ENCODE peak calls at places on chromosomes 12 and 14, in five cellular contexts. J is heart left ventricle, D is right atrium auricular region, B is cardiac muscle cell, U is psoas muscle. P is an unnamed sample.

GRCh38 chr12:124872068-124872719 is 8.5 kb upstream of the SCARB1 start:
- DNase-seq in J (no peak), D (no peak), B (no peak), U (no peak), P (no peak)

GRCh38 chr12:125159687-125160086 is 94.5 kb downstream of the AACS start:
- DNase-seq in J (no peak), D (no peak), B (no peak), U (no peak), P (no peak)

GRCh38 chr12:953776-954175 is 4.3 kb upstream of the RAD52 start:
- DNase-seq in J (no peak), D (no peak), B (peak; percentile 62), U (no peak), P (no peak)

GRCh38 chr14:54806616-54807015 is 96.0 kb downstream of the GCH1 start:
- DNase-seq in J (no peak), D (no peak), B (no peak), U (no peak), P (no peak)

GRCh38 chr14:90678846-90679362 is 137.3 kb downstream of the TTC7B start:
- DNase-seq in J (no peak), D (no peak), B (no peak), U (no peak), P (no peak)

GRCh38 chr12:120249875-120250795 is 15.4 kb downstream of the PXN start:
- DNase-seq in J (peak; percentile 91), D (peak; percentile 94), B (no peak), U (peak; percentile 92), P (no peak)

GRCh38 chr14:67650694-67651093 is 23.7 kb downstream of the VTI1B start:
- DNase-seq in J (no peak), D (no peak), B (peak; percentile 76), U (no peak), P (no peak)

GRCh38 chr12:39905152-39905551 is 200.7 kb downstream of the SLC2A13 start:
- DNase-seq in J (peak; percentile 43), D (peak; percentile 64), B (peak; percentile 60), U (peak; percentile 67), P (no peak)

GRCh38 chr12:47155457-47156166 is 75.9 kb upstream of the AMIGO2 start:
- DNase-seq in J (no peak), D (no peak), B (peak; percentile 73), U (no peak), P (no peak)

GRCh38 chr14:66530526-66530925 is 22.6 kb downstream of the GPHN start:
- DNase-seq in J (no peak), D (no peak), B (no peak), U (no peak), P (no peak)

GRCh38 chr14:35385042-35385839 is 19.3 kb downstream of the NFKBIA start:
- DNase-seq in J (peak; percentile 91), D (peak; percentile 88), B (peak; percentile 91), U (peak; percentile 96), P (peak; percentile 96)

GRCh38 chr12:105359840-105360239 is 29.3 kb downstream of the C12orf75 start:
- DNase-seq in J (no peak), D (no peak), B (no peak), U (no peak), P (no peak)

GRCh38 chr12:1852076-1852475 is 31.7 kb downstream of the LRTM2 start:
- DNase-seq in J (no peak), D (no peak), B (no peak), U (no peak), P (no peak)

GRCh38 chr14:35347323-35348043 is 55.3 kb downstream of the PSMA6 start:
- DNase-seq in J (no peak), D (no peak), B (no peak), U (peak; percentile 45), P (no peak)

GRCh38 chr12:105674871-105675699 is 344.6 kb downstream of the C12orf75 start:
- DNase-seq in J (no peak), D (no peak), B (no peak), U (no peak), P (no peak)

GRCh38 chr14:45686771-45687170 is 433.8 kb upstream of the MIS18BP1 start:
- DNase-seq in J (no peak), D (no peak), B (no peak), U (no peak), P (no peak)

GRCh38 chr12:19144985-19145384 is 15.5 kb downstream of the PLEKHA5 start:
- DNase-seq in J (no peak), D (no peak), B (no peak), U (no peak), P (no peak)

GRCh38 chr12:117774986-117775775 is 193.6 kb downstream of the KSR2 start:
- DNase-seq in J (no peak), D (no peak), B (no peak), U (no peak), P (no peak)

GRCh38 chr14:66398437-66398836 is 87.7 kb upstream of the CCDC196 start:
- DNase-seq in J (no peak), D (no peak), B (no peak), U (no peak), P (no peak)

GRCh38 chr14:24690492-24690891 is 56.5 kb upstream of the GZMB start:
- DNase-seq in J (no peak), D (no peak), B (no peak), U (no peak), P (peak; percentile 34)

GRCh38 chr14:85580536-85581165 is 50.7 kb downstream of the FLRT2 start:
- DNase-seq in J (no peak), D (no peak), B (peak; percentile 63), U (no peak), P (no peak)
- H3K4me1 ChIP-seq in J (peaks cover 3% of the 10 kb centered on the region), D (no peaks in the 10 kb centered on the region), B (peaks cover 38% of the 10 kb centered on the region), U (peaks cover 7% of the 10 kb centered on the region), P (no peaks in the 10 kb centered on the region)

GRCh38 chr12:67501362-67501761 is 147.2 kb upstream of the DYRK2 start:
- DNase-seq in J (no peak), D (no peak), B (no peak), U (no peak), P (no peak)
- H3K27ac ChIP-seq in J (no peak overlapping the region), D (no peak overlapping the region), B (no peak overlapping the region), U (peak overlapping the region; percentile 81), P (no peak overlapping the region)

GRCh38 chr12:111728795-111729194 is 37.9 kb upstream of the ALDH2 start:
- DNase-seq in J (no peak), D (no peak), B (no peak), U (no peak), P (no peak)

GRCh38 chr12:111730420-111730819 is 36.3 kb upstream of the ALDH2 start:
- DNase-seq in J (no peak), D (no peak), B (no peak), U (no peak), P (no peak)

GRCh38 chr12:111733340-111733739 is 33.4 kb upstream of the ALDH2 start:
- DNase-seq in J (no peak), D (no peak), B (no peak), U (no peak), P (peak; percentile 55)
- H3K4me1 ChIP-seq in J (no peaks in the 10 kb centered on the region), D (no peaks in the 10 kb centered on the region), B (no peaks in the 10 kb centered on the region), U (no peaks in the 10 kb centered on the region), P (no peaks in the 10 kb centered on the region)

GRCh38 chr12:45415393-45415817 is 199.5 kb downstream of the ANO6 start:
- DNase-seq in J (peak; percentile 84), D (peak; percentile 72), B (peak; percentile 91), U (peak; percentile 83), P (no peak)
- H3K27ac ChIP-seq in J (peak overlapping the region; percentile 60), D (peak overlapping the region; percentile 40), B (no peak overlapping the region), U (peak overlapping the region; percentile 82), P (no peak overlapping the region)

GRCh38 chr14:99232406-99233214 is 39.4 kb downstream of the BCL11B start:
- DNase-seq in J (no peak), D (no peak), B (no peak), U (no peak), P (no peak)
- H3K4me1 ChIP-seq in J (no peaks in the 10 kb centered on the region), D (no peaks in the 10 kb centered on the region), B (peaks cover 26% of the 10 kb centered on the region), U (no peaks in the 10 kb centered on the region), P (no peaks in the 10 kb centered on the region)

DNA sequence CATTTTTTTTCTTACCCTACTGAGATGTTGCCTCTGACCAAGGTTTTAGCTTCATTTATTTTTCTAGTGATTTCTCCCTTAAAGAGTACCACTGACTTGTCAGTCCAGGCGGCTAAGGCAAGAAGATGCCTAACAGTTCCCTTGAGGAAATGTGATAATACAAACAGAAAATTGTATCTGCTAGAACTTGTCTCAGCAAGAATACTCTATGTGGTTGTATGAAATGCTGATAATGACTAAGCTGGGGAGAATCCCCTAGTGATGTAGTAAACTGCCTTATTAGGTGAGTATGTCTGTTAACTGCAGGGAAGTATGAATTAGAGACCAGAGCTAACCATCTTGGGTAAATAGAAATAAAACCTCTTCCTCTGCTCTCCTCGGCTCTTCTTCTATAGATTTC is 6.7 kb downstream of the C12orf54 start:
- DNase-seq in J (no peak), D (no peak), B (peak; percentile 1), U (no peak), P (no peak)
- H3K27ac ChIP-seq in J (no peak overlapping the region), D (no peak overlapping the region), B (no peak overlapping the region), U (no peak overlapping the region), P (no peak overlapping the region)

P was measured in esophagus muscularis mucosa.